ENCODE peak calls at places on chromosomes 5 and 9, in six cellular contexts. Z is transverse colon; C is IMR-90; M is MCF 10A; W is endothelial cell; Y is CD8-positive, alpha-beta T cell. T is an unnamed sample.

GRCh38 chr5:140362875-140363630 is 3.1 kb downstream of the SLC4A9 start:
- DNase-seq in Z (peak), C (peak), M (peak), W (peak), Y (peak), T (peak)

GRCh38 chr5:136979131-136979530 is 520.0 kb downstream of the SPOCK1 start:
- DNase-seq in Z (no peak), C (peak), M (no peak), W (no peak), Y (no peak), T (no peak)

GRCh38 chr5:28301676-28302075 is 1263.3 kb upstream of the CDH9 start:
- DNase-seq in Z (no peak), C (peak), M (peak), W (no peak), Y (no peak), T (no peak)

GRCh38 chr5:16612007-16612406 is 4.8 kb downstream of the RETREG1 start:
- DNase-seq in Z (no peak), C (no peak), M (no peak), W (no peak), Y (no peak), T (no peak)

GRCh38 chr5:94793113-94793815 is 174.8 kb downstream of the SLF1 start:
- DNase-seq in Z (no peak), C (peak), M (no peak), W (no peak), Y (no peak), T (no peak)

GRCh38 chr9:42386477-42386876 is 203.0 kb downstream of the SPATA31A6 start:
- DNase-seq in Z (no peak), C (no peak), M (no peak), W (no peak), Y (no peak), T (no peak)

GRCh38 chr9:124220551-124221451 is 36.9 kb upstream of the NEK6 start:
- DNase-seq in Z (peak), C (peak), M (peak), W (no peak), Y (no peak), T (no peak)

GRCh38 chr5:177520906-177521513 is 4.2 kb upstream of the DDX41 start:
- DNase-seq in Z (no peak), C (no peak), M (no peak), W (no peak), Y (no peak), T (no peak)

GRCh38 chr5:123097871-123098735 is 9.1 kb downstream of the PRDM6 start:
- DNase-seq in Z (no peak), C (no peak), M (no peak), W (no peak), Y (no peak), T (no peak)

GRCh38 chr9:35954942-35955546 is 2.9 kb downstream of the OR2S2 start:
- DNase-seq in Z (peak), C (peak), M (peak), W (peak), Y (peak), T (peak)

GRCh38 chr9:100489836-100490235 is 16.9 kb downstream of the TMEFF1 start:
- DNase-seq in Z (no peak), C (no peak), M (no peak), W (no peak), Y (no peak), T (no peak)

GRCh38 chr5:54492196-54492595 is 25.4 kb upstream of the SNX18 start:
- DNase-seq in Z (no peak), C (no peak), M (no peak), W (no peak), Y (no peak), T (no peak)

GRCh38 chr9:113602126-113603119 is 138.9 kb downstream of the RGS3 start:
- DNase-seq in Z (peak), C (peak), M (peak), W (no peak), Y (no peak), T (no peak)

GRCh38 chr9:81190659-81191058 is 498.7 kb downstream of the TLE1 start:
- DNase-seq in Z (no peak), C (no peak), M (no peak), W (no peak), Y (no peak), T (no peak)

GRCh38 chr9:81193362-81194339 is 495.7 kb downstream of the TLE1 start:
- DNase-seq in Z (no peak), C (no peak), M (no peak), W (no peak), Y (no peak), T (no peak)

GRCh38 chr9:81191222-81191621 is 498.1 kb downstream of the TLE1 start:
- DNase-seq in Z (no peak), C (peak), M (no peak), W (no peak), Y (no peak), T (no peak)

DNA sequence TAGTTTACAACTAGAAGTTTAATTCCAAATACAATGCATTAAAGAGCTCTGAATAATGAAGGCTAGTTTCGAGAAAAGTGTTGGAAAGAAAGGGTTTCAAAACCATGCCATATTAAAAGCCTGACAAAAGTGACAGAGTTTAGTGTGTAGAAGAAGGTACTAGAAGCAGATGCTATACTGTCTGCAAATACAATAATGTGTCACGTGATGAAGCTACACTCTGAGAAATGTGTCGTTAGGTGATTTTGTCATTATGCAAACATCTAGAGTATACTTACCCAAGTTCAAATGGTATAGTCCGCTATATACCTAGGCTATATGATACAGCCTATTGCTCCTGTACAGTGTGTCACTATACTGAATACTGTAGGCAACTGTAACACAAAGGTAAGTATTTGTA is 494.1 kb downstream of the TLE1 start:
- DNase-seq in Z (no peak), C (no peak), M (no peak), W (no peak), Y (no peak), T (no peak)
- TF ChIP-seq CTCF in Z (no peak), C (no peak), M (no peak), W (no peak), Y (no peak), T (no peak)

DNA sequence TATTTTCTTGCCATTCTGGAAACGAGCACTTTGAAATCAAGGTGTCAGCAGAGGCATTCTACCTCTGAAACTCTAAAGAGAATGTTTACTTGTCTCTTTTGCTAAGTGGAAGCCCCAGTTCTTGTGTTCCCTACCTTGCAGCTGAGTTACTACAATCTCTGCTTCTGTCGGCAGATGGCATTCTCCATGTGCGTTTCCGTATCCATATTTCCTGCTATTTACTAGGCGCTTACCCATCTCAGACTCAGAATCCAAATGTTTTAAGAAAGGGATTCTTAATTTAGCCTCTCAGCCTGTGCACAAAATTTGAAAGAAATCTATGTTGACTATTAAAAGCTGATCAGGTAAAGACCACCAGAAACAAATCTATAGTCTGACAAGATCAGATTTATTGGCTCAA is 221.3 kb upstream of the FTMT start:
- DNase-seq in Z (no peak), C (peak), M (peak), W (no peak), Y (no peak), T (no peak)
- TF ChIP-seq CTCF in Z (no peak), C (peak), M (peak), W (no peak), Y (no peak), T (peak)

DNA sequence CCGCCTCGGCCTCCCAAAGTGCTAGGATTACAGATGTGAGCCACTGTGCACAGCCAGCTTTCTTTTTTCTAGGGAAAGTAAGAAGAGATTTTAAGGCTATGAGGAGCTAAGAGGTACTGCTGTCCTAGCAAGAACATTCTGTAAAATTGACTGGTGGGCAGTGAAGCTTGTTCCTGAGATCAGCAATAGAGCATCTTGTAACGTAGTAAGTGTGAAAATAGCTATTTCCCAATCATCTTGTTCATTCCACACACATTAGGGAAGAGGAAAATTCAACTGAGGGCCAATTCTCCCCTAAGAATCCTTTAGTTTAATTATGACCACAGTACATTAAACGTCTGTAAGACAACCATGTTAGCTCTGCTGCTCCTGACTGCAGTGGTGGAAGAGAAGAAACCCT is 246.3 kb downstream of the EFNA5 start:
- DNase-seq in Z (no peak), C (no peak), M (peak), W (no peak), Y (no peak), T (no peak)
- TF ChIP-seq CTCF in Z (no peak), C (no peak), M (no peak), W (no peak), Y (no peak), T (no peak)

DNA sequence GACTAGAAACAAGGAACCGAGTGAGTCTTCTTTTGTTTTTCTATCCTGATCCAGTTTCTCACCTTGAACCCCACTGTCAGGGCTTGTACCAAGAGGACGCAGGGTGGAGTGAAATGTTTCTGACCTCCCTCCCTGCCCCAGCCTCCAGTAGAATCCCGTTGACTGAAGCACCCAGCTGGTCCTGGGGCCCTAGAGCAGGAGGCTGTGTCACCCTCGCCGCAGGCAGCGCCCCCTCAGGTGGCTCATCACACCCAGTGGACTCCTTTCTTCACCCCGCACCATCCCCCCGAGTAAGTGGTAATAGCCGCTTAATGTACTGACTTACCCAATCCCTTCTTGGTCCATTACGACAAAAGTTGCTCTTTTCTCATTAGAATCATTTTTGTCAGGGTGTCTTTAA is 53.8 kb downstream of the MVB12B start:
- DNase-seq in Z (peak), C (no peak), M (no peak), W (no peak), Y (no peak), T (no peak)
- TF ChIP-seq CTCF in Z (no peak), C (no peak), M (no peak), W (no peak), Y (no peak), T (no peak)

GRCh38 chr9:10274983-10275382 is 337.8 kb downstream of the PTPRD start:
- DNase-seq in Z (no peak), C (no peak), M (no peak), W (no peak), Y (no peak), T (no peak)
- TF ChIP-seq CTCF in Z (no peak), C (no peak), M (no peak), W (no peak), Y (no peak), T (peak)

T was measured in neural crest cell.